ENCODE peak calls at places on chromosomes 5 and 9, in four cellular contexts. Q is NCI-H510A treated with DMSO at 0.1 percent for 48 hours, B is dorsolateral prefrontal cortex, E is LoVo. A is an unnamed sample.

GRCh38 chr9:135907006-135907434 is 326 bp downstream of the CAMSAP1 start:
- DNase-seq in Q (no peak), B (no peak), E (peak), A (peak)

GRCh38 chr9:126935630-126936029 is 21.0 kb downstream of the RALGPS1 start:
- DNase-seq in Q (no peak), B (no peak), E (no peak), A (no peak)

GRCh38 chr5:148205044-148205813 is 2.4 kb downstream of the SPINK6 start:
- DNase-seq in Q (no peak), B (no peak), E (peak), A (no peak)

GRCh38 chr5:36027711-36028110 is 36.5 kb upstream of the UGT3A1 start:
- DNase-seq in Q (no peak), B (no peak), E (no peak), A (no peak)

GRCh38 chr5:13359326-13359725 is 585.2 kb downstream of the DNAH5 start:
- DNase-seq in Q (no peak), B (no peak), E (no peak), A (no peak)

GRCh38 chr9:112035166-112035816 is 138.7 kb downstream of the UGCG start:
- DNase-seq in Q (no peak), B (no peak), E (no peak), A (no peak)

GRCh38 chr9:100098241-100098886 is 436 bp downstream of the ERP44 start:
- DNase-seq in Q (peak), B (no peak), E (peak), A (peak)

GRCh38 chr9:4662989-4663792 is 1.1 kb downstream of the PLPP6 start:
- DNase-seq in Q (no peak), B (no peak), E (no peak), A (no peak)

GRCh38 chr9:129402341-129402739 is 218.6 kb downstream of the C9orf50 start:
- DNase-seq in Q (peak), B (no peak), E (no peak), A (no peak)

GRCh38 chr5:132479812-132480441 is 10.6 kb downstream of the IRF1 start:
- DNase-seq in Q (no peak), B (no peak), E (no peak), A (no peak)

GRCh38 chr9:134854541-134854981 is 26.0 kb upstream of the FCN2 start:
- DNase-seq in Q (no peak), B (no peak), E (no peak), A (no peak)

GRCh38 chr5:172634106-172634899 is 6.8 kb upstream of the NEURL1B start:
- DNase-seq in Q (no peak), B (no peak), E (no peak), A (no peak)

GRCh38 chr9:77999231-77999631 is 32.4 kb downstream of the GNAQ start:
- DNase-seq in Q (no peak), B (no peak), E (no peak), A (peak)

GRCh38 chr9:109482391-109482916 is 15.7 kb downstream of the PTPN3 start:
- DNase-seq in Q (no peak), B (no peak), E (no peak), A (no peak)

GRCh38 chr5:68661237-68661636 is 432.6 kb upstream of the SLC30A5 start:
- DNase-seq in Q (no peak), B (no peak), E (no peak), A (peak)

GRCh38 chr9:83959061-83959460 is 21.0 kb downstream of the HNRNPK start:
- DNase-seq in Q (no peak), B (no peak), E (no peak), A (peak)

GRCh38 chr9:35035851-35036701 is 36.3 kb downstream of the VCP start:
- DNase-seq in Q (no peak), B (no peak), E (no peak), A (no peak)

GRCh38 chr5:74233571-74233970 is 407.0 kb downstream of the ENC1 start:
- DNase-seq in Q (no peak), B (no peak), E (peak), A (no peak)

GRCh38 chr5:101306391-101307137 is 403.5 kb upstream of the ST8SIA4 start:
- DNase-seq in Q (peak), B (no peak), E (peak), A (peak)

GRCh38 chr9:133102190-133103021 is 18.6 kb downstream of the RALGDS start:
- DNase-seq in Q (no peak), B (no peak), E (no peak), A (no peak)

GRCh38 chr5:34957857-34958690 is 28.7 kb downstream of the DNAJC21 start:
- DNase-seq in Q (peak), B (no peak), E (peak), A (peak)

GRCh38 chr9:89036862-89037261 is 45.6 kb downstream of the S1PR3 start:
- DNase-seq in Q (no peak), B (no peak), E (no peak), A (no peak)

GRCh38 chr5:135993894-135994514 is 34.8 kb upstream of the TGFBI start:
- DNase-seq in Q (no peak), B (no peak), E (no peak), A (no peak)

GRCh38 chr9:114836769-114837168 is 30.9 kb upstream of the TNFSF15 start:
- DNase-seq in Q (no peak), B (no peak), E (no peak), A (no peak)

GRCh38 chr5:179918742-179919486 is 11.2 kb upstream of the TBC1D9B start:
- DNase-seq in Q (no peak), B (no peak), E (no peak), A (no peak)

GRCh38 chr9:114124138-114124537 is 25.0 kb upstream of the KIF12 start:
- DNase-seq in Q (no peak), B (no peak), E (no peak), A (no peak)

GRCh38 chr5:148145916-148146315 is 22.4 kb upstream of the SPINK14 start:
- DNase-seq in Q (peak), B (no peak), E (peak), A (peak)